ENCODE peak calls at places on chromosomes 16 and 17, in seven cellular contexts. J is omental fat pad, Z is NAMALWA, X is T47D, Q is iPS-NIHi11, U is fibroblast of the aortic adventitia, W is NCI-H748 treated with DMSO at 0.1 percent for 48 hours. T is an unnamed sample.

GRCh38 chr16:13337482-13337881 is 436.1 kb downstream of the SHISA9 start:
- DNase-seq in J (no peak), Z (no peak), X (no peak), Q (no peak), U (no peak), W (no peak), T (no peak)

GRCh38 chr17:47699536-47699840 is 5.5 kb downstream of the TBKBP1 start:
- DNase-seq in J (no peak), Z (no peak), X (no peak), Q (no peak), U (no peak), W (no peak), T (no peak)

GRCh38 chr17:67038861-67039365 is 5.4 kb upstream of the CACNG1 start:
- DNase-seq in J (no peak), Z (no peak), X (no peak), Q (no peak), U (no peak), W (no peak), T (no peak)

GRCh38 chr16:75305364-75306101 is 54.1 kb upstream of the BCAR1 start:
- DNase-seq in J (peak), Z (peak), X (peak), Q (peak), U (peak), W (no peak), T (no peak)

GRCh38 chr17:6558276-6558675 is 1.9 kb upstream of the PITPNM3 start:
- DNase-seq in J (no peak), Z (no peak), X (no peak), Q (no peak), U (no peak), W (no peak), T (no peak)

GRCh38 chr16:56869513-56870270 is 4.7 kb downstream of the SLC12A3 start:
- DNase-seq in J (no peak), Z (peak), X (peak), Q (peak), U (no peak), W (no peak), T (no peak)

GRCh38 chr17:869067-869466 is 86.9 kb downstream of the MRM3 start:
- DNase-seq in J (peak), Z (no peak), X (no peak), Q (no peak), U (peak), W (no peak), T (no peak)

GRCh38 chr17:29140051-29140582 is 40.1 kb downstream of the MYO18A start:
- DNase-seq in J (no peak), Z (peak), X (peak), Q (peak), U (peak), W (no peak), T (peak)

GRCh38 chr17:38912221-38912813 is 13.1 kb upstream of the LASP1NB start:
- DNase-seq in J (no peak), Z (no peak), X (no peak), Q (no peak), U (peak), W (no peak), T (no peak)

T was measured in T-cell.